ENCODE peak calls at places on chromosome 18, in five cellular contexts. C is right atrium auricular region, K is GM23248, F is cardiac muscle cell, Y is HCT116. B is an unnamed sample. For H3K9me3, the result is how much of the 10 kb centered on the place peaks cover.

GRCh38 chr18:63067939-63068338 is 251.6 kb downstream of the BCL2 start:
- DNase-seq in C (no peak), F (no peak), K (no peak), Y (no peak), B (no peak)

GRCh38 chr18:61435064-61435652 is 101.9 kb downstream of the CDH20 start:
- DNase-seq in Y (peak), K (peak), F (peak), C (no peak), B (peak)

GRCh38 chr18:44812426-44812825 is 131.7 kb downstream of the SETBP1 start:
- DNase-seq in Y (no peak), C (no peak), F (no peak), K (no peak), B (no peak)

GRCh38 chr18:53441761-53442414 is 782.6 kb downstream of the MBD2 start:
- DNase-seq in K (no peak), Y (no peak), F (no peak), C (no peak), B (no peak)

GRCh38 chr18:8778386-8778785 is 73.0 kb downstream of the MTCL1 start:
- DNase-seq in C (no peak), F (no peak), K (no peak), Y (no peak), B (no peak)

GRCh38 chr18:72672364-72673151 is 128.4 kb upstream of the CBLN2 start:
- DNase-seq in C (no peak), Y (no peak), K (peak), F (peak), B (no peak)

GRCh38 chr18:43634994-43635393 is 357.7 kb upstream of the SYT4 start:
- DNase-seq in C (no peak), F (no peak), Y (no peak), K (no peak), B (no peak)

GRCh38 chr18:79616651-79617518 is 62.7 kb upstream of the CTDP1 start:
- DNase-seq in Y (no peak), F (peak), K (peak), C (no peak), B (no peak)

GRCh38 chr18:48324651-48325050 is 84.5 kb downstream of the ZBTB7C start:
- DNase-seq in C (no peak), K (no peak), Y (no peak), F (no peak), B (no peak)

GRCh38 chr18:63775166-63775730 is at the start of gene SERPINB7:
- DNase-seq in K (peak), C (no peak), F (no peak), Y (peak), B (no peak)

GRCh38 chr18:48228841-48229240 is 180.3 kb downstream of the ZBTB7C start:
- DNase-seq in C (no peak), F (peak), Y (no peak), K (no peak), B (no peak)

GRCh38 chr18:70276416-70277145 is 12.3 kb upstream of the SOCS6 start:
- DNase-seq in K (no peak), C (no peak), Y (no peak), F (no peak), B (no peak)

GRCh38 chr18:9333441-9334350 is 877 bp upstream of the TWSG1 start:
- DNase-seq in Y (no peak), K (peak), F (no peak), C (peak), B (peak)

GRCh38 chr18:54787616-54788015 is 40.7 kb upstream of the RAB27B start:
- DNase-seq in C (no peak), Y (no peak), F (peak), K (peak), B (no peak)

GRCh38 chr18:8288447-8289213 is 320.6 kb upstream of the RAB12 start:
- DNase-seq in F (no peak), K (no peak), Y (no peak), C (no peak), B (no peak)

GRCh38 chr18:40041951-40042350 is 1913.1 kb upstream of the PIK3C3 start:
- DNase-seq in Y (no peak), C (no peak), F (no peak), K (no peak), B (no peak)

GRCh38 chr18:67425724-67426123 is 90.8 kb downstream of the DSEL start:
- DNase-seq in Y (no peak), F (peak), K (peak), C (no peak), B (no peak)

GRCh38 chr18:57789105-57789504 is 14.0 kb downstream of the ATP8B1 start:
- DNase-seq in F (peak), C (no peak), K (peak), Y (peak), B (no peak)

GRCh38 chr18:23494992-23495391 is 8.3 kb upstream of the RMC1 start:
- DNase-seq in K (no peak), Y (no peak), F (no peak), C (no peak), B (no peak)

GRCh38 chr18:44341759-44342158 is 338.9 kb upstream of the SETBP1 start:
- DNase-seq in C (no peak), K (peak), F (no peak), Y (no peak), B (no peak)

GRCh38 chr18:7272268-7273049 is 41.6 kb downstream of the LRRC30 start:
- DNase-seq in C (peak), Y (no peak), F (peak), K (peak), B (peak)

GRCh38 chr18:37364237-37364636 is 201.4 kb downstream of the CELF4 start:
- DNase-seq in F (no peak), K (no peak), Y (no peak), C (peak), B (no peak)

GRCh38 chr18:2994190-2994589 is 18.8 kb downstream of the LPIN2 start:
- DNase-seq in K (no peak), Y (no peak), C (no peak), F (no peak), B (no peak)

GRCh38 chr18:31225668-31226067 is 63.0 kb upstream of the DSC1 start:
- DNase-seq in C (no peak), Y (no peak), F (peak), K (no peak), B (peak)

GRCh38 chr18:62412248-62412979 is 87.3 kb downstream of the TNFRSF11A start:
- DNase-seq in F (no peak), C (no peak), K (no peak), Y (no peak), B (no peak)

GRCh38 chr18:58511306-58511705 is 117.6 kb downstream of the ALPK2 start:
- DNase-seq in Y (no peak), C (no peak), K (no peak), F (no peak), B (no peak)

GRCh38 chr18:21038201-21038600 is 73.4 kb downstream of the ROCK1 start:
- DNase-seq in K (no peak), Y (no peak), C (no peak), F (no peak), B (no peak)

GRCh38 chr18:31070206-31070605 is 27.7 kb upstream of the DSC3 start:
- DNase-seq in K (no peak), C (no peak), F (no peak), Y (no peak), B (no peak)

GRCh38 chr18:43571078-43571689 is 293.9 kb upstream of the SYT4 start:
- DNase-seq in C (no peak), K (peak), Y (no peak), F (peak), B (no peak)

GRCh38 chr18:36411745-36412168 is 114.2 kb downstream of the FHOD3 start:
- DNase-seq in C (no peak), F (peak), K (peak), Y (peak), B (peak)

GRCh38 chr18:60232541-60232940 is 140.0 kb downstream of the MC4R start:
- DNase-seq in C (no peak), K (peak), F (peak), Y (peak), B (no peak)

GRCh38 chr18:76923485-76924085 is 101.2 kb downstream of the ZNF236 start:
- DNase-seq in K (peak), C (no peak), Y (peak), F (peak), B (peak)

GRCh38 chr18:3104190-3105054 is 91.5 kb upstream of the LPIN2 start:
- DNase-seq in C (no peak), F (peak), K (peak), Y (no peak), B (no peak)

GRCh38 chr18:3114026-3114425 is 101.1 kb upstream of the LPIN2 start:
- DNase-seq in F (no peak), C (no peak), K (no peak), Y (no peak), B (no peak)

GRCh38 chr18:56937874-56938273 is 209.0 kb upstream of the BOD1L2 start:
- DNase-seq in C (no peak), F (peak), Y (no peak), K (no peak), B (no peak)

GRCh38 chr18:60894254-60894945 is 438.8 kb upstream of the CDH20 start:
- DNase-seq in K (no peak), Y (no peak), C (no peak), F (peak), B (no peak)

GRCh38 chr18:9951022-9951859 is 37.4 kb downstream of the VAPA start:
- DNase-seq in K (peak), F (peak), Y (peak), C (no peak), B (peak)

GRCh38 chr18:48802543-48803428 is 148.0 kb downstream of the SMAD7 start:
- DNase-seq in F (no peak), K (no peak), C (peak), Y (no peak), B (no peak)

GRCh38 chr18:47986724-47987455 is 56.4 kb upstream of the SMAD2 start:
- DNase-seq in C (no peak), Y (no peak), F (no peak), K (no peak), B (no peak)

GRCh38 chr18:35335861-35336260 is 8.4 kb downstream of the ZNF24 start:
- DNase-seq in K (no peak), C (no peak), Y (no peak), F (no peak), B (no peak)
- H3K9me3 ChIP-seq in K (under half), C (under half), Y (under half), F (under half), B (under half)

GRCh38 chr18:13004316-13004879 is 13.2 kb downstream of the CEP192 start:
- DNase-seq in F (no peak), C (no peak), K (no peak), Y (no peak), B (no peak)

GRCh38 chr18:13005289-13005688 is 14.1 kb downstream of the CEP192 start:
- DNase-seq in C (no peak), F (no peak), K (no peak), Y (no peak), B (no peak)

GRCh38 chr18:13003466-13003896 is 12.3 kb downstream of the CEP192 start:
- DNase-seq in Y (peak), K (peak), C (no peak), F (peak), B (peak)

GRCh38 chr18:13011719-13012118 is 20.6 kb downstream of the CEP192 start:
- DNase-seq in F (no peak), Y (no peak), C (no peak), K (no peak), B (no peak)

GRCh38 chr18:13006731-13007550 is 15.8 kb downstream of the CEP192 start:
- DNase-seq in K (no peak), Y (no peak), F (no peak), C (no peak), B (no peak)
- H3K27ac ChIP-seq in K (no peak), Y (no peak), F (no peak), C (no peak), B (no peak)

DNA sequence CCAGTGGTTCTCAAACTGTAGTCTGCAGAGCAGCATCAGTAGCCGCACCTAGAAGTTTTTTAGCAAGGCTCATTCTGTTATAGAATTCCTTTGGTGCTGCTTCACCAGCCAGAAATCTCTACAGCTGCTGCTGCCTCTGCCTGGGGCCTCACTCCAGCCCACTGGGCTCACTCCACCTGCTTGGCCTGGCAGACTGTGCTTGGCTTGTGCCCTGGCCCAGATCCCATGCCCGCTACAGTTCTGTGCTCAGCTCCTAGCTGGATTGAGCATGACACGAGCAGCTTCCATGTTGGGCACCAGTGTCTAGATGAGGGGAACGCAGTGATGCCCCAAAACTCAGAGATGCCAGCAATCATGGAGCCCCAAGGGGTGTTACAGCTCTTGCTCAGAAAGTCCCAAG is 22.6 kb downstream of the MAPK4 start:
- DNase-seq in C (no peak), K (no peak), F (no peak), Y (no peak), B (no peak)
- H3K9me3 ChIP-seq in C (under half), K (under half), F (under half), Y (under half), B (under half)

DNA sequence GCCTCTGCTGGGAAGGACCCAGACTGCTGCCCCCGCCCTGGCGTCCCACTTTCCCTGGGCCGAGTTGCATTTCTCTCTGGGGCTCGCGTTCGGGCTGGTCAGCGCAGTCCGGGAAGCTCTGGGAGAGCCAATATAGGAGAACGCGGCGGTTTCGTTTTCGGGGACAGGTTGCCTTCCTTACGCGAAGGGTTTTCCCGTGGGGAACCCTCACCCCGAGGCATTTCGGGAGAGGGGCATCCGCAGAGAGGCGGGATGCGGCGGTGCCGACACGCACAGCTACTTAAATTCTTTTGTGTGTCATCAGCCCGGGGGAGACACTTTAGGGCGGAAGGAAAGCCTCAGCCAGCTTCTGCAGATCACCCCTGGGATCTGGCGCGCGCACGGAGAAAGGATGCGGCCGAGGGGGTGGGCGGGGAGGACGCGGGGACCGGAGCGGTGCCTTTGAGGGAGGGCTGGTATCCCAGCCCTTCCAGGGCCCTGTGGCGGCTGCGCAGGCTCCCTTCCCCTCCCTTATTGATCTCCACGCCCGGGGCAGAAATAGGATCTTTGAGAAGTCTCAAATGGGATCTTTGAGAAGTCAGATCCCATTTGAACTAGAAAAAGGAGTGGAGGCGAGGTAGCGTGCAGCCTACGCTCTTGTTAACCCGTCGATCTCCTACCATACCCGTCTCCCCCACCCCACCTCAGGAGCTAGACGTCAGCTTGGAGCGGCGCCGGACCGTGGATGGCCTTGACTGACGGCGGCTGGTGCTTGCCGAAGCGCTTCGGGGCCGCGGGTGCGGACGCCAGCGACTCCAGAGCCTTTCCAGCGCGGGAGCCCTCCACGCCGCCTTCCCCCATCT is 1.3 kb downstream of the GATA6 start:
- DNase-seq in C (no peak), K (peak), F (peak), Y (no peak), B (no peak)
- H3K27ac ChIP-seq in C (peak), K (peak), F (peak), Y (peak), B (no peak)

GRCh38 chr18:35246831-35247230 is 6.0 kb downstream of the ZNF397 start:
- DNase-seq in Y (no peak), K (no peak), F (no peak), C (no peak), B (no peak)

GRCh38 chr18:35247412-35248249 is 6.8 kb downstream of the ZNF397 start:
- DNase-seq in C (no peak), Y (no peak), F (no peak), K (peak), B (no peak)

GRCh38 chr18:35244671-35245070 is 3.8 kb downstream of the ZNF397 start:
- DNase-seq in C (no peak), F (no peak), Y (no peak), K (no peak), B (no peak)

GRCh38 chr18:35248429-35248828 is 7.6 kb downstream of the ZNF397 start:
- DNase-seq in C (no peak), K (no peak), Y (no peak), F (no peak), B (no peak)

DNA sequence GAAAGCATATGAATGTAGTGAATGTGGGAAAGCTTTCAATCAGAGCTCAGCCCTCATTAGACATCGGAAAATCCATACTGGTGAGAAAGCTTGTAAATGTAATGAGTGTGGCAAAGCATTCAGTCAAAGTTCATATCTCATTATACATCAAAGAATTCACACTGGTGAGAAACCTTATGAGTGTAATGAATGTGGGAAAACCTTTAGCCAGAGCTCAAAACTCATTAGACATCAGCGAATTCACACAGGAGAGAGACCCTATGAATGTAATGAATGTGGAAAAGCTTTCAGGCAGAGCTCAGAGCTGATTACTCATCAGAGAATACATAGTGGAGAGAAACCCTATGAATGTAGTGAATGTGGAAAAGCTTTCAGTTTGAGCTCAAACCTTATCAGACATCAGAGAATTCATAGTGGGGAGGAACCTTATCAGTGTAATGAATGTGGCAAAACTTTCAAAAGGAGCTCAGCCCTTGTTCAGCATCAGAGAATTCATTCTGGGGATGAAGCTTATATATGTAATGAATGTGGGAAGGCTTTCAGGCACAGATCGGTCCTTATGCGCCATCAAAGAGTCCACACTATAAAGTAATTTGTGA is 5.0 kb downstream of the ZNF397 start:
- DNase-seq in C (no peak), Y (no peak), K (no peak), F (no peak), B (no peak)
- H3K9me3 ChIP-seq in C (under half), Y (under half), K (under half), F (under half), B (under half)

DNA sequence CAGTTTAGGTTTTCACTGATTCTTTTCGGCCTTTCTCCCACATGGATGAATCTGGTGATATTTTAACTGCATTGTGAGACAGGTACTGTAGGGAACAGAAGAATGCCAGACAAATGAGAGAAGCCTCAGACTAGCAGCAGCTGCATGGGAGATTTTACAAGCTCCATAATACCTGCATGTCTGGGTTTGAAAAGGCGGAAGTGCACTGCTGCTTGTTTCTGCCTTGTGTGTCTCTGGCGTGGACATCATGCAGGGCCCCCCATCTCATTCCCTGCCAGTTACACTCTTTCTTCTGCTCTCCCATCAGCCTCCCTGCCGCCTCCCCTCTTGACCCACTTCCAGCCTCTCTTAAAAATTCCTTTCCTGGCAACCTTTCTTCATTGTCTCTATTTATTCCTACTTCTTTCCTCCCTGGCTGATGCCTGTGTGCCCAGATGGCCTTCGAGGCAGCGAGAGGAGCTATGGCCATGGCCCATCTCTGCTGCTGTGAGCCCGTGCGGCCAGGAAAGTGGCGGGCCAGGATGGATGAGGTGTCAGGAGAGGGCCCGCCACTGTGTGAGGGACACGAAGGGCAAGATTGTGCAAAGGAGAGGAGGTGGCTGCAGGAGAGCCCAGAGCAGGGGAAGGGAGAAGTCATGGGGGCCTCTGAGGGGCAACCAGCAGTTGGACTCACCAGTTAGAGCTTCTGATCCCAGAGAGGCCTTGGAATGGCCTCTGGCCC is 33.8 kb downstream of the IMPA2 start:
- DNase-seq in F (no peak), C (no peak), K (no peak), Y (no peak), B (no peak)
- H3K27ac ChIP-seq in F (no peak), C (no peak), K (no peak), Y (no peak), B (no peak)

GRCh38 chr18:74420491-74420890 is 36.6 kb downstream of the DIPK1C start:
- DNase-seq in K (no peak), F (peak), C (no peak), Y (no peak), B (no peak)

GRCh38 chr18:74416124-74416523 is 41.0 kb downstream of the DIPK1C start:
- DNase-seq in Y (no peak), F (no peak), K (no peak), C (no peak), B (no peak)

GRCh38 chr18:74418023-74418422 is 39.1 kb downstream of the DIPK1C start:
- DNase-seq in K (no peak), C (no peak), Y (no peak), F (no peak), B (no peak)

GRCh38 chr18:74420926-74421325 is 36.2 kb downstream of the DIPK1C start:
- DNase-seq in C (no peak), Y (no peak), F (no peak), K (peak), B (no peak)

DNA sequence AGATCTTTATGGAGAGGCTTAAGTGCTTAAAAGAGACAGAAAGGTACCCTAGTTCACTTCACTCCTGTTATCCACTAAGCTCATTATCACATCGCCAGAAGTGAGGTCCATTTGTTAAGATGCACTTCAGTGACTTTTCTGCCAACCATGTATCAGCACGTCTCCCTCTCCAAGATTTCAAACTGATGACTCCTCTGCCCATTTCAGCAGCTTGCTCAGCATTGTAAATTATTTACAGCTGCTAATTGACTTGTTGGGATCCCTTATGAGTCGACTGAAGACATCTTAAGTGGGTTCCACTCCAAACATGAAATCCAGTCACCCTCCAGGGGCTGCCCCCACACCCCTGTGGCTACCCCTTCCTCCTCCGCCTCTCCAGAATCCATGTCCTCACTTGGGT is 37.3 kb downstream of the DIPK1C start:
- DNase-seq in K (no peak), C (no peak), Y (no peak), F (no peak), B (no peak)
- H3K9me3 ChIP-seq in K (under half), C (under half), Y (under half), F (under half), B (under half)